ENCODE peak calls at places on chromosomes 4 and X, in eight cellular contexts. X, W, D, P, G, V, H and F are unnamed samples.

GRCh38 chrX:154409222-154409871 is at the start of gene DNASE1L1:
- DNase-seq in D (no peak), H (no peak), X (peak; percentile 91), V (peak; percentile 52), P (peak; percentile 95), W (no peak), G (no peak), F (peak; percentile 91)

GRCh38 chr4:91448668-91449330 is 855.0 kb upstream of the GRID2 start:
- DNase-seq in D (peak; percentile 0), V (no peak), G (no peak), P (no peak), W (peak; percentile 13), H (no peak), X (no peak), F (peak; percentile 52)

GRCh38 chrX:18994713-18995112 is 10.8 kb upstream of the PHKA2 start:
- DNase-seq in W (no peak), H (no peak), D (no peak), P (no peak), V (no peak), X (peak; percentile 88), G (no peak), F (peak; percentile 77)

GRCh38 chr4:61994036-61994435 is 793.9 kb downstream of the ADGRL3 start:
- DNase-seq in X (no peak), G (no peak), W (no peak), P (no peak), D (no peak), V (peak; percentile 19), H (no peak), F (peak; percentile 73)

GRCh38 chr4:151429957-151430548 is 21.1 kb downstream of the FHIP1A start:
- DNase-seq in W (no peak), G (no peak), D (no peak), V (no peak), H (no peak), P (no peak), X (no peak), F (no peak)

GRCh38 chr4:26787461-26788340 is 72.9 kb upstream of the STIM2 start:
- DNase-seq in P (peak; percentile 56), H (no peak), D (peak; percentile 17), X (peak; percentile 37), W (peak; percentile 54), V (no peak), G (peak; percentile 13), F (peak; percentile 35)

GRCh38 chr4:26583538-26583864 is 383 bp upstream of the TBC1D19 start:
- DNase-seq in H (no peak), V (no peak), G (no peak), D (peak; percentile 50), X (no peak), W (peak; percentile 83), P (no peak), F (no peak)

GRCh38 chrX:29382811-29383210 is 795.6 kb downstream of the IL1RAPL1 start:
- DNase-seq in P (no peak), G (no peak), H (no peak), X (no peak), W (no peak), D (no peak), V (no peak), F (no peak)

GRCh38 chr4:20326460-20326859 is 74.8 kb downstream of the SLIT2 start:
- DNase-seq in D (no peak), V (no peak), W (no peak), P (no peak), H (no peak), X (no peak), G (no peak), F (no peak)